ENCODE peak calls at places on chromosomes 1 and 21, in six cellular contexts. One of them, this sample, is unnamed.

GRCh38 chr1:224670506-224670905 is 54.4 kb downstream of the CNIH3 start:
- DNase-seq in GM13976: no peak
- DNase-seq in dermis blood vessel endothelial cell: no peak
- DNase-seq in activated naive CD4-positive, alpha-beta T cell treated with anti-CD3 and anti-CD28 coated beads for 36 hours: no peak
- DNase-seq in ACHN: no peak
- DNase-seq in RKO: no peak
- DNase-seq in this sample: no peak

GRCh38 chr1:225651872-225652725 is 824 bp downstream of the ENAH start:
- DNase-seq in GM13976: no peak
- DNase-seq in ACHN: peak; percentile 50
- DNase-seq in activated naive CD4-positive, alpha-beta T cell treated with anti-CD3 and anti-CD28 coated beads for 36 hours: no peak
- DNase-seq in RKO: no peak
- DNase-seq in dermis blood vessel endothelial cell: peak; percentile 48
- DNase-seq in this sample: no peak

GRCh38 chr21:27536319-27536718 is 569.4 kb upstream of the ADAMTS5 start:
- DNase-seq in activated naive CD4-positive, alpha-beta T cell treated with anti-CD3 and anti-CD28 coated beads for 36 hours: no peak
- DNase-seq in ACHN: no peak
- DNase-seq in RKO: no peak
- DNase-seq in GM13976: no peak
- DNase-seq in dermis blood vessel endothelial cell: no peak
- DNase-seq in this sample: no peak

GRCh38 chr1:52553372-52554266 is 727 bp upstream of the TUT4 start:
- DNase-seq in GM13976: peak; percentile 93
- DNase-seq in ACHN: peak; percentile 85
- DNase-seq in dermis blood vessel endothelial cell: peak; percentile 89
- DNase-seq in RKO: peak; percentile 89
- DNase-seq in activated naive CD4-positive, alpha-beta T cell treated with anti-CD3 and anti-CD28 coated beads for 36 hours: peak; percentile 91
- DNase-seq in this sample: peak; percentile 84

GRCh38 chr1:2998503-2999100 is 22.7 kb upstream of the ACTRT2 start:
- DNase-seq in RKO: no peak
- DNase-seq in dermis blood vessel endothelial cell: no peak
- DNase-seq in ACHN: no peak
- DNase-seq in GM13976: no peak
- DNase-seq in activated naive CD4-positive, alpha-beta T cell treated with anti-CD3 and anti-CD28 coated beads for 36 hours: peak; percentile 1
- DNase-seq in this sample: no peak

GRCh38 chr1:205648212-205648910 is 16.6 kb upstream of the ELK4 start:
- DNase-seq in ACHN: no peak
- DNase-seq in GM13976: no peak
- DNase-seq in activated naive CD4-positive, alpha-beta T cell treated with anti-CD3 and anti-CD28 coated beads for 36 hours: no peak
- DNase-seq in RKO: no peak
- DNase-seq in dermis blood vessel endothelial cell: no peak
- DNase-seq in this sample: no peak

GRCh38 chr21:16280731-16281130 is 550.9 kb downstream of the USP25 start:
- DNase-seq in RKO: no peak
- DNase-seq in ACHN: no peak
- DNase-seq in activated naive CD4-positive, alpha-beta T cell treated with anti-CD3 and anti-CD28 coated beads for 36 hours: no peak
- DNase-seq in dermis blood vessel endothelial cell: no peak
- DNase-seq in GM13976: no peak
- DNase-seq in this sample: peak; percentile 62

GRCh38 chr1:8880068-8880676 is 1.7 kb upstream of the ENO1 start:
- DNase-seq in ACHN: peak; percentile 84
- DNase-seq in GM13976: peak; percentile 65
- DNase-seq in RKO: peak; percentile 83
- DNase-seq in dermis blood vessel endothelial cell: peak; percentile 47
- DNase-seq in activated naive CD4-positive, alpha-beta T cell treated with anti-CD3 and anti-CD28 coated beads for 36 hours: peak; percentile 72
- DNase-seq in this sample: peak; percentile 55

GRCh38 chr1:97500696-97501297 is 420.0 kb downstream of the DPYD start:
- DNase-seq in GM13976: no peak
- DNase-seq in ACHN: no peak
- DNase-seq in activated naive CD4-positive, alpha-beta T cell treated with anti-CD3 and anti-CD28 coated beads for 36 hours: no peak
- DNase-seq in dermis blood vessel endothelial cell: no peak
- DNase-seq in RKO: no peak
- DNase-seq in this sample: no peak

GRCh38 chr1:64082459-64082858 is 121.0 kb upstream of the UBE2U start:
- DNase-seq in activated naive CD4-positive, alpha-beta T cell treated with anti-CD3 and anti-CD28 coated beads for 36 hours: no peak
- DNase-seq in dermis blood vessel endothelial cell: no peak
- DNase-seq in RKO: no peak
- DNase-seq in ACHN: peak; percentile 60
- DNase-seq in GM13976: no peak
- DNase-seq in this sample: no peak

This sample was measured in endothelial cell of umbilical vein.